ENCODE peak calls at places on chromosome 12, in five cellular contexts. One of them, this sample, is unnamed.

GRCh38 chr12:126069549-126070165 is 1004.4 kb downstream of the AACS start:
- DNase-seq in heart right ventricle: no peak
- DNase-seq in ascending aorta: no peak
- DNase-seq in A549: peak
- DNase-seq in hepatocyte: peak
- DNase-seq in this sample: peak

GRCh38 chr12:24418157-24418556 is 468.7 kb upstream of the SOX5 start:
- DNase-seq in hepatocyte: no peak
- DNase-seq in heart right ventricle: no peak
- DNase-seq in ascending aorta: no peak
- DNase-seq in A549: no peak
- DNase-seq in this sample: peak

GRCh38 chr12:114689075-114689994 is 5.4 kb upstream of the TBX3 start:
- DNase-seq in heart right ventricle: no peak
- DNase-seq in ascending aorta: no peak
- DNase-seq in hepatocyte: no peak
- DNase-seq in A549: no peak
- DNase-seq in this sample: no peak

GRCh38 chr12:113852273-113852672 is 113.9 kb downstream of the RBM19 start:
- DNase-seq in hepatocyte: no peak
- DNase-seq in heart right ventricle: no peak
- DNase-seq in A549: no peak
- DNase-seq in ascending aorta: no peak
- DNase-seq in this sample: no peak

GRCh38 chr12:119686355-119686754 is 18.4 kb downstream of the PRKAB1 start:
- DNase-seq in hepatocyte: no peak
- DNase-seq in A549: no peak
- DNase-seq in ascending aorta: no peak
- DNase-seq in heart right ventricle: no peak
- DNase-seq in this sample: no peak

GRCh38 chr12:133130808-133131128 is 341 bp downstream of the ZNF10 start:
- DNase-seq in heart right ventricle: peak
- DNase-seq in A549: no peak
- DNase-seq in ascending aorta: no peak
- DNase-seq in hepatocyte: peak
- DNase-seq in this sample: no peak

GRCh38 chr12:130484221-130484620 is 146.5 kb downstream of the PIWIL1 start:
- DNase-seq in A549: no peak
- DNase-seq in hepatocyte: no peak
- DNase-seq in heart right ventricle: no peak
- DNase-seq in ascending aorta: no peak
- DNase-seq in this sample: no peak

GRCh38 chr12:75790219-75790618 is 241.4 kb downstream of the PHLDA1 start:
- DNase-seq in hepatocyte: no peak
- DNase-seq in A549: no peak
- DNase-seq in heart right ventricle: no peak
- DNase-seq in ascending aorta: no peak
- DNase-seq in this sample: no peak

GRCh38 chr12:53750812-53751335 is 905 bp downstream of the CISTR start:
- DNase-seq in A549: no peak
- DNase-seq in ascending aorta: peak
- DNase-seq in heart right ventricle: peak
- DNase-seq in hepatocyte: peak
- DNase-seq in this sample: peak

GRCh38 chr12:24222968-24223367 is 273.5 kb upstream of the SOX5 start:
- DNase-seq in heart right ventricle: no peak
- DNase-seq in ascending aorta: no peak
- DNase-seq in A549: no peak
- DNase-seq in hepatocyte: no peak
- DNase-seq in this sample: peak

GRCh38 chr12:6567112-6567680 is 895 bp downstream of the NOP2 start:
- DNase-seq in A549: peak
- DNase-seq in hepatocyte: no peak
- DNase-seq in ascending aorta: no peak
- DNase-seq in heart right ventricle: no peak
- DNase-seq in this sample: no peak

GRCh38 chr12:24795699-24796385 is 153.1 kb downstream of the BCAT1 start:
- DNase-seq in heart right ventricle: no peak
- DNase-seq in hepatocyte: no peak
- DNase-seq in ascending aorta: no peak
- DNase-seq in A549: no peak
- DNase-seq in this sample: no peak

GRCh38 chr12:21773263-21773741 is 1.2 kb downstream of the KCNJ8 start:
- DNase-seq in hepatocyte: peak
- DNase-seq in A549: no peak
- DNase-seq in ascending aorta: peak
- DNase-seq in heart right ventricle: peak
- DNase-seq in this sample: peak

GRCh38 chr12:22722779-22723178 is 97.8 kb downstream of the ETNK1 start:
- DNase-seq in heart right ventricle: no peak
- DNase-seq in A549: no peak
- DNase-seq in ascending aorta: no peak
- DNase-seq in hepatocyte: no peak
- DNase-seq in this sample: no peak

GRCh38 chr12:74890237-74890599 is 319.4 kb downstream of the KCNC2 start:
- DNase-seq in hepatocyte: peak
- DNase-seq in A549: peak
- DNase-seq in ascending aorta: no peak
- DNase-seq in heart right ventricle: no peak
- DNase-seq in this sample: peak

GRCh38 chr12:75644472-75645072 is 133.2 kb upstream of the KRR1 start:
- DNase-seq in A549: no peak
- DNase-seq in ascending aorta: no peak
- DNase-seq in hepatocyte: no peak
- DNase-seq in heart right ventricle: no peak
- DNase-seq in this sample: no peak

GRCh38 chr12:103391103-103391502 is 104.7 kb downstream of the C12orf42 start:
- DNase-seq in heart right ventricle: no peak
- DNase-seq in hepatocyte: no peak
- DNase-seq in ascending aorta: no peak
- DNase-seq in A549: no peak
- DNase-seq in this sample: no peak

GRCh38 chr12:10562306-10562933 is 51.0 kb downstream of the MAGOHB start:
- DNase-seq in heart right ventricle: no peak
- DNase-seq in ascending aorta: no peak
- DNase-seq in hepatocyte: peak
- DNase-seq in A549: peak
- DNase-seq in this sample: peak

GRCh38 chr12:101298426-101298825 is 18.5 kb downstream of the UTP20 start:
- DNase-seq in heart right ventricle: no peak
- DNase-seq in A549: no peak
- DNase-seq in ascending aorta: no peak
- DNase-seq in hepatocyte: no peak
- DNase-seq in this sample: peak

GRCh38 chr12:2739832-2740641 is 54.7 kb upstream of the FKBP4 start:
- DNase-seq in hepatocyte: peak
- DNase-seq in ascending aorta: no peak
- DNase-seq in heart right ventricle: no peak
- DNase-seq in A549: no peak
- DNase-seq in this sample: peak

GRCh38 chr12:119183942-119184695 is 5.4 kb downstream of the HSPB8 start:
- DNase-seq in hepatocyte: no peak
- DNase-seq in ascending aorta: no peak
- DNase-seq in heart right ventricle: peak
- DNase-seq in A549: no peak
- DNase-seq in this sample: no peak

GRCh38 chr12:89927226-89927698 is 218.6 kb upstream of the ATP2B1 start:
- DNase-seq in heart right ventricle: no peak
- DNase-seq in hepatocyte: no peak
- DNase-seq in A549: no peak
- DNase-seq in ascending aorta: no peak
- DNase-seq in this sample: no peak
- H3K4me3 ChIP-seq in heart right ventricle: no peak
- H3K4me3 ChIP-seq in hepatocyte: no peak
- H3K4me3 ChIP-seq in A549: no peak
- H3K4me3 ChIP-seq in ascending aorta: no peak
- H3K4me3 ChIP-seq in this sample: no peak

GRCh38 chr12:67692966-67693365 is 44.4 kb downstream of the DYRK2 start:
- DNase-seq in ascending aorta: no peak
- DNase-seq in hepatocyte: no peak
- DNase-seq in A549: no peak
- DNase-seq in heart right ventricle: no peak
- DNase-seq in this sample: no peak
- H3K27ac ChIP-seq in ascending aorta: no peak
- H3K27ac ChIP-seq in hepatocyte: no peak
- H3K27ac ChIP-seq in A549: no peak
- H3K27ac ChIP-seq in heart right ventricle: no peak
- H3K27ac ChIP-seq in this sample: no peak

GRCh38 chr12:109463776-109464175 is 13.3 kb downstream of the KCTD10 start:
- DNase-seq in hepatocyte: no peak
- DNase-seq in heart right ventricle: no peak
- DNase-seq in A549: no peak
- DNase-seq in ascending aorta: no peak
- DNase-seq in this sample: no peak
- H3K4me3 ChIP-seq in hepatocyte: no peak
- H3K4me3 ChIP-seq in heart right ventricle: no peak
- H3K4me3 ChIP-seq in A549: no peak
- H3K4me3 ChIP-seq in ascending aorta: peak
- H3K4me3 ChIP-seq in this sample: peak

GRCh38 chr12:70283232-70283631 is 40.0 kb downstream of the CNOT2 start:
- DNase-seq in A549: no peak
- DNase-seq in hepatocyte: no peak
- DNase-seq in heart right ventricle: no peak
- DNase-seq in ascending aorta: no peak
- DNase-seq in this sample: no peak
- H3K27ac ChIP-seq in A549: no peak
- H3K27ac ChIP-seq in hepatocyte: no peak
- H3K27ac ChIP-seq in heart right ventricle: no peak
- H3K27ac ChIP-seq in ascending aorta: no peak
- H3K27ac ChIP-seq in this sample: no peak

GRCh38 chr12:124693356-124693755 is 125.9 kb upstream of the NCOR2 start:
- DNase-seq in A549: no peak
- DNase-seq in heart right ventricle: no peak
- DNase-seq in ascending aorta: no peak
- DNase-seq in hepatocyte: no peak
- DNase-seq in this sample: no peak

GRCh38 chr12:124696689-124697476 is 129.5 kb upstream of the NCOR2 start:
- DNase-seq in heart right ventricle: no peak
- DNase-seq in hepatocyte: no peak
- DNase-seq in ascending aorta: no peak
- DNase-seq in A549: no peak
- DNase-seq in this sample: no peak

GRCh38 chr12:124695861-124696260 is 128.4 kb upstream of the NCOR2 start:
- DNase-seq in ascending aorta: no peak
- DNase-seq in hepatocyte: no peak
- DNase-seq in A549: no peak
- DNase-seq in heart right ventricle: no peak
- DNase-seq in this sample: no peak

GRCh38 chr12:124694250-124694649 is 126.8 kb upstream of the NCOR2 start:
- DNase-seq in hepatocyte: no peak
- DNase-seq in heart right ventricle: no peak
- DNase-seq in A549: no peak
- DNase-seq in ascending aorta: no peak
- DNase-seq in this sample: no peak

DNA sequence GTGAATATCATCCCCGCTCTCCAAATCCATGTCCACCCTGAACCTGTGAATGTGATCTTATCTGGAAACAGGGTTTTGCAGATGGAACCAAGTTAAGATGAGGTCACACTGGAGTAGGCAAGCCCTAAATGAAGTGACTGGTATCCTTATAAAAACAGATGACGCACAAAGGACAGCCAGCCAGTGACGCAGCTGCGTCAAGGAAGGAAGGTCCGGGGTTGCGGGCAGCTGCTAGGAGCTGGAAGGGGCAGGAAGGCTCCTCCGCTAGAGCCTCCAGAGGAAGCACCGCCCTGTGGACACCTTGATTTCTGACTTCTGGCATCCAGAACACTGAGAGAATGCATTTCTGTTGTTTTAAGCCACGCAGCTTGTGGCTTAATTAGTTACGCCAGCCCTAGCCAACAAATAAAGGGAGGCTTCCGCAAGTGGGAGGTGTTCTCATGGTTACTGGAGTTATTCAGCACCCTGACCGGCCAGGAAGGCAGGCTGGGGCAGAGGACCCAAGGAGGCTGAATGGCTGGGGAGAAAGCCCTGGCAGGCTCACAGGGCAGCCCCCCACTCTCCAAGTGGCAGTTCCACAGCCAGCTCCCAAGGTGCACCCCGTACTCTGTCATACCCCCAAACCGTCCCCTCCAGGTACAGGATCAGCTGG is 127.6 kb upstream of the NCOR2 start:
- DNase-seq in ascending aorta: peak
- DNase-seq in A549: no peak
- DNase-seq in heart right ventricle: peak
- DNase-seq in hepatocyte: no peak
- DNase-seq in this sample: peak
- H3K4me3 ChIP-seq in ascending aorta: no peak
- H3K4me3 ChIP-seq in A549: no peak
- H3K4me3 ChIP-seq in heart right ventricle: peak
- H3K4me3 ChIP-seq in hepatocyte: no peak
- H3K4me3 ChIP-seq in this sample: no peak

DNA sequence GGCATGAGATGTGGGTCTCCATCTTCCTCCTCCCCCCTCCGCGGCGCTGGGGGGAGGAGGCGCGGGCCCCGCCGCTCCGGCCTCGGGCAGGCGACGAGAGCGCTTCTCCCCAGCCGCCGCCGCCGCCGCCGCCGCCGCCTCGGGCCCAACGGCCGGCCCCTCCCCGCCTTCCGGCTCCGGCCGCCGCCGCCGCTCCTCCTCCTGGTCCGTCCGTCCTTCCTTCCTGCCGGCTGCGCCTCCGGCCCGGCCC is 411 bp downstream of the FBXL14 start:
- DNase-seq in heart right ventricle: no peak
- DNase-seq in hepatocyte: no peak
- DNase-seq in A549: peak
- DNase-seq in ascending aorta: peak
- DNase-seq in this sample: no peak
- H3K27ac ChIP-seq in heart right ventricle: peak
- H3K27ac ChIP-seq in hepatocyte: peak
- H3K27ac ChIP-seq in A549: peak
- H3K27ac ChIP-seq in ascending aorta: peak
- H3K27ac ChIP-seq in this sample: no peak